ENCODE peak calls at places on chromosomes 11 and 22, in six cellular contexts. U is NT2/D1, R is GM23248, V is neural progenitor cell, L is IMR-90, F is neuronal stem cell. P is an unnamed sample.
A peak's percentile ranks its signal among the peaks of the same experiment; 100 is the strongest.

GRCh38 chr11:33692013-33692504 is 8.6 kb downstream of the C11orf91 start:
- DNase-seq in U (no peak), V (peak; percentile 22), R (peak; percentile 98), F (no peak), L (peak; percentile 98), P (peak; percentile 96)

GRCh38 chr22:47000888-47001287 is 238.4 kb downstream of the TBC1D22A start:
- DNase-seq in R (peak; percentile 14), L (no peak), F (no peak), V (no peak), U (no peak), P (no peak)

GRCh38 chr11:127362754-127363153 is 362.2 kb upstream of the KIRREL3 start:
- DNase-seq in R (no peak), L (no peak), V (no peak), U (no peak), F (no peak), P (no peak)

GRCh38 chr11:112744041-112744440 is 217.2 kb upstream of the NCAM1 start:
- DNase-seq in R (no peak), L (no peak), U (no peak), V (no peak), F (no peak), P (no peak)

GRCh38 chr11:20631525-20632168 is 32.2 kb downstream of the SLC6A5 start:
- DNase-seq in U (no peak), V (no peak), R (no peak), F (no peak), L (no peak), P (no peak)

GRCh38 chr11:7167976-7168740 is 79.4 kb downstream of the RBMXL2 start:
- DNase-seq in F (no peak), V (no peak), L (no peak), U (no peak), R (no peak), P (no peak)

GRCh38 chr22:26707090-26707489 is 49.7 kb downstream of the MIAT start:
- DNase-seq in R (no peak), U (no peak), V (no peak), F (no peak), L (no peak), P (peak; percentile 33)

GRCh38 chr11:33039274-33040126 is at the start of gene TCP11L1:
- DNase-seq in L (peak; percentile 93), R (peak; percentile 92), U (peak; percentile 81), V (peak; percentile 96), F (peak; percentile 87), P (peak; percentile 94)

GRCh38 chr11:35549787-35550186 is 24.4 kb upstream of the PAMR1 start:
- DNase-seq in V (peak; percentile 34), L (peak; percentile 99), F (peak; percentile 27), U (no peak), R (peak; percentile 97), P (peak; percentile 88)

GRCh38 chr11:76415073-76415472 is 29.7 kb upstream of the EMSY start:
- DNase-seq in R (no peak), F (no peak), L (no peak), U (no peak), V (no peak), P (no peak)

GRCh38 chr11:73980001-73980960 is 2.4 kb downstream of the UCP2 start:
- DNase-seq in U (no peak), F (no peak), V (no peak), L (peak; percentile 20), R (no peak), P (no peak)

GRCh38 chr22:35589071-35589735 is 27.9 kb downstream of the MB start:
- DNase-seq in L (peak; percentile 77), V (no peak), F (no peak), R (peak; percentile 97), U (no peak), P (peak; percentile 43)

GRCh38 chr11:31442086-31442485 is 67.3 kb downstream of the IMMP1L start:
- DNase-seq in F (no peak), V (peak; percentile 70), R (no peak), L (no peak), U (no peak), P (no peak)

GRCh38 chr11:88552377-88553029 is 215.0 kb upstream of the CTSC start:
- DNase-seq in V (peak; percentile 73), U (peak; percentile 59), L (peak; percentile 55), R (peak; percentile 73), F (peak; percentile 12), P (peak; percentile 43)

GRCh38 chr11:12229450-12230229 is 119.2 kb downstream of the MICAL2 start:
- DNase-seq in R (no peak), L (no peak), V (no peak), F (no peak), U (no peak), P (no peak)

GRCh38 chr11:129950319-129951034 is 52.2 kb downstream of the PRDM10 start:
- DNase-seq in L (peak; percentile 65), R (peak; percentile 22), U (no peak), V (peak; percentile 6), F (no peak), P (peak; percentile 88)

GRCh38 chr11:9831122-9831521 is 167.2 kb downstream of the SWAP70 start:
- DNase-seq in L (no peak), F (no peak), V (no peak), U (no peak), R (no peak), P (no peak)

GRCh38 chr11:20873054-20873453 is 203.7 kb downstream of the NELL1 start:
- DNase-seq in R (peak; percentile 8), V (peak; percentile 79), F (peak; percentile 48), L (no peak), U (peak; percentile 56), P (no peak)

GRCh38 chr22:24265734-24266133 is 4.9 kb upstream of the SPECC1L start:
- DNase-seq in U (no peak), V (no peak), L (peak; percentile 5), R (no peak), F (no peak), P (no peak)

GRCh38 chr11:64152841-64153691 is 12.8 kb downstream of the MACROD1 start:
- DNase-seq in V (peak; percentile 76), R (peak; percentile 75), L (peak; percentile 20), F (peak; percentile 54), U (no peak), P (no peak)

GRCh38 chr11:5696210-5696609 is 6.6 kb downstream of the TRIM22 start:
- DNase-seq in F (no peak), V (no peak), U (no peak), R (no peak), L (peak; percentile 7), P (no peak)

GRCh38 chr11:16981651-16982194 is 32.5 kb downstream of the PLEKHA7 start:
- DNase-seq in F (peak; percentile 76), U (peak; percentile 36), V (peak; percentile 77), R (peak; percentile 43), L (peak; percentile 14), P (peak; percentile 85)

GRCh38 chr11:80309301-80309700 is 868.5 kb upstream of the TENM4 start:
- DNase-seq in V (no peak), F (no peak), U (no peak), R (no peak), L (no peak), P (no peak)

GRCh38 chr11:61890536-61891330 is 612 bp downstream of the FADS3 start:
- DNase-seq in R (peak; percentile 95), U (no peak), L (peak; percentile 82), F (no peak), V (peak; percentile 71), P (peak; percentile 80)

GRCh38 chr11:47566166-47566546 is 757 bp downstream of the PTPMT1 start:
- DNase-seq in F (no peak), U (no peak), V (no peak), R (peak; percentile 43), L (no peak), P (no peak)

GRCh38 chr11:134514354-134514951 is 102.4 kb upstream of the B3GAT1 start:
- DNase-seq in U (no peak), R (no peak), L (no peak), V (no peak), F (no peak), P (no peak)

GRCh38 chr11:130737866-130738431 is 178.3 kb downstream of the SNX19 start:
- DNase-seq in R (peak; percentile 73), U (no peak), V (no peak), F (no peak), L (peak; percentile 89), P (peak; percentile 98)

GRCh38 chr11:59426361-59427067 is at the start of gene OR5A2:
- DNase-seq in R (no peak), L (no peak), U (peak; percentile 78), F (peak; percentile 76), V (peak; percentile 84), P (no peak)

GRCh38 chr11:61171907-61172306 is 10.7 kb upstream of the VPS37C start:
- DNase-seq in V (no peak), F (no peak), U (no peak), L (no peak), R (no peak), P (no peak)

GRCh38 chr11:116851631-116852030 is 14.2 kb upstream of the APOA1 start:
- DNase-seq in F (no peak), R (no peak), L (no peak), U (no peak), V (no peak), P (peak; percentile 26)
- H3K9ac ChIP-seq in F (no peak overlapping the region), R (no peak overlapping the region), L (no peak overlapping the region), U (no peak overlapping the region), V (no peak overlapping the region), P (no peak overlapping the region)

DNA sequence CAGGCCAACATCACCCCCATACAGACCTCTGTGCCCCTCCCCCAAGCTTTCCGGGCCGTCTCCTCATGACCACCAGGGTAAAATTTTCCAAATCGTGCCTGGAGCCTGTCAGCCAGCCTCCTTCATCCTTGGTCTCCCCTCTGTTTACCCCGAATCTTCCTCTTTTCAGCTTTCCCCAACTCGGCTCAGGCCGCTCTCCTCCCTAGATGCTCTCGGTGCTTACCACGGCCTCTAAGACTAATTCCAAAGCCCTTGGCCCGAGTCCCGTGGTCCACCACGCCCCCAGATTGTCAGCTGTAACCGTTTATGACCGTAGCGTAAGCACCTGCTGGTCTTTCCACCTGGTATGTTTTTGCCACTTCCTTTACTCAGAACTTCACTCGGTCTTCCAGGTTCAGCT is 1.4 kb downstream of the RASL10A start:
- DNase-seq in V (no peak), F (no peak), L (no peak), R (no peak), U (no peak), P (no peak)
- H3K4me3 ChIP-seq in V (no peak overlapping the region), F (no peak overlapping the region), L (no peak overlapping the region), R (no peak overlapping the region), U (peak overlapping the region; percentile 45), P (no peak overlapping the region)

GRCh38 chr11:83185767-83186166 is 7.7 kb upstream of the ANKRD42 start:
- DNase-seq in L (no peak), U (no peak), R (no peak), V (no peak), F (no peak), P (no peak)
- H3K36me3 ChIP-seq in L (peaks cover 29% of the 10 kb centered on the region), U (peaks cover 71% of the 10 kb centered on the region), R (peaks cover 60% of the 10 kb centered on the region), V (peaks cover 20% of the 10 kb centered on the region), F (peaks cover 7% of the 10 kb centered on the region), P (peaks cover 10% of the 10 kb centered on the region)

GRCh38 chr11:65919151-65920034 is at the start of gene DRAP1:
- DNase-seq in V (peak; percentile 100), U (peak; percentile 97), F (peak; percentile 98), R (peak; percentile 100), L (peak; percentile 97), P (peak; percentile 99)

GRCh38 chr11:65922565-65922964 is 3.3 kb downstream of the DRAP1 start:
- DNase-seq in R (no peak), L (no peak), V (no peak), F (no peak), U (no peak), P (no peak)

GRCh38 chr11:65920035-65920802 is 993 bp downstream of the DRAP1 start:
- DNase-seq in R (peak; percentile 44), L (no peak), V (no peak), F (no peak), U (no peak), P (no peak)

GRCh38 chr11:65921876-65922275 is 2.6 kb downstream of the DRAP1 start:
- DNase-seq in L (no peak), V (no peak), F (no peak), U (no peak), R (no peak), P (no peak)

GRCh38 chr11:65921033-65921555 is 1.9 kb downstream of the DRAP1 start:
- DNase-seq in L (no peak), R (peak; percentile 49), V (no peak), U (no peak), F (no peak), P (no peak)
- H3K9ac ChIP-seq in L (peak overlapping the region; percentile 78), R (peak overlapping the region; percentile 82), V (no peak overlapping the region), U (peak overlapping the region; percentile 9), F (no peak overlapping the region), P (no peak overlapping the region)

P was measured in fibroblast of lung.